ENCODE peak calls at places on chromosomes 4 and X, in nine cellular contexts. One of them, this sample, is unnamed.

GRCh38 chr4:47930971-47931804 is 16.8 kb upstream of the NFXL1 start:
- DNase-seq in astrocyte of the spinal cord: peak
- DNase-seq in upper lobe of left lung: no peak
- DNase-seq in fibroblast of lung: peak
- DNase-seq in BJ: no peak
- DNase-seq in AG09309: peak
- DNase-seq in GM10248: no peak
- DNase-seq in heart left ventricle: no peak
- DNase-seq in body of pancreas: peak
- DNase-seq in this sample: no peak

GRCh38 chrX:49174723-49175122 is 3.0 kb downstream of the PLP2 start:
- DNase-seq in AG09309: no peak
- DNase-seq in fibroblast of lung: no peak
- DNase-seq in astrocyte of the spinal cord: no peak
- DNase-seq in heart left ventricle: no peak
- DNase-seq in GM10248: no peak
- DNase-seq in upper lobe of left lung: no peak
- DNase-seq in body of pancreas: no peak
- DNase-seq in BJ: no peak
- DNase-seq in this sample: no peak

GRCh38 chr4:26326791-26327190 is 6.0 kb downstream of the RBPJ start:
- DNase-seq in upper lobe of left lung: no peak
- DNase-seq in AG09309: peak
- DNase-seq in GM10248: no peak
- DNase-seq in body of pancreas: no peak
- DNase-seq in astrocyte of the spinal cord: peak
- DNase-seq in BJ: peak
- DNase-seq in fibroblast of lung: peak
- DNase-seq in heart left ventricle: no peak
- DNase-seq in this sample: no peak

GRCh38 chrX:102516314-102516936 is at the start of gene TMSB15A:
- DNase-seq in body of pancreas: peak
- DNase-seq in fibroblast of lung: peak
- DNase-seq in upper lobe of left lung: peak
- DNase-seq in astrocyte of the spinal cord: peak
- DNase-seq in GM10248: peak
- DNase-seq in heart left ventricle: peak
- DNase-seq in BJ: no peak
- DNase-seq in AG09309: no peak
- DNase-seq in this sample: peak

GRCh38 chr4:110808371-110808878 is 185.5 kb upstream of the PITX2 start:
- DNase-seq in upper lobe of left lung: no peak
- DNase-seq in AG09309: no peak
- DNase-seq in BJ: no peak
- DNase-seq in body of pancreas: no peak
- DNase-seq in astrocyte of the spinal cord: peak
- DNase-seq in heart left ventricle: no peak
- DNase-seq in fibroblast of lung: peak
- DNase-seq in GM10248: no peak
- DNase-seq in this sample: no peak

GRCh38 chr4:176779421-176779820 is 13.3 kb downstream of the VEGFC start:
- DNase-seq in GM10248: no peak
- DNase-seq in heart left ventricle: no peak
- DNase-seq in BJ: no peak
- DNase-seq in body of pancreas: no peak
- DNase-seq in astrocyte of the spinal cord: no peak
- DNase-seq in AG09309: no peak
- DNase-seq in fibroblast of lung: no peak
- DNase-seq in upper lobe of left lung: no peak
- DNase-seq in this sample: no peak

GRCh38 chr4:87465739-87466366 is 43.5 kb downstream of the NUDT9 start:
- DNase-seq in BJ: no peak
- DNase-seq in fibroblast of lung: peak
- DNase-seq in AG09309: peak
- DNase-seq in GM10248: peak
- DNase-seq in body of pancreas: no peak
- DNase-seq in astrocyte of the spinal cord: peak
- DNase-seq in upper lobe of left lung: no peak
- DNase-seq in heart left ventricle: no peak
- DNase-seq in this sample: no peak

GRCh38 chr4:108149588-108150380 is 18.9 kb downstream of the LEF1 start:
- DNase-seq in astrocyte of the spinal cord: peak
- DNase-seq in GM10248: no peak
- DNase-seq in body of pancreas: no peak
- DNase-seq in heart left ventricle: no peak
- DNase-seq in AG09309: peak
- DNase-seq in BJ: peak
- DNase-seq in fibroblast of lung: peak
- DNase-seq in upper lobe of left lung: no peak
- DNase-seq in this sample: no peak

GRCh38 chr4:108828620-108829019 is 65.8 kb upstream of the ETNPPL start:
- DNase-seq in BJ: no peak
- DNase-seq in body of pancreas: no peak
- DNase-seq in GM10248: no peak
- DNase-seq in upper lobe of left lung: no peak
- DNase-seq in fibroblast of lung: no peak
- DNase-seq in astrocyte of the spinal cord: no peak
- DNase-seq in heart left ventricle: no peak
- DNase-seq in AG09309: no peak
- DNase-seq in this sample: no peak

GRCh38 chr4:165563851-165564250 is 185.0 kb downstream of the CPE start:
- DNase-seq in astrocyte of the spinal cord: peak
- DNase-seq in GM10248: no peak
- DNase-seq in fibroblast of lung: peak
- DNase-seq in AG09309: no peak
- DNase-seq in body of pancreas: no peak
- DNase-seq in BJ: no peak
- DNase-seq in heart left ventricle: no peak
- DNase-seq in upper lobe of left lung: no peak
- DNase-seq in this sample: no peak

GRCh38 chr4:87901426-87901825 is 68.7 kb downstream of the MEPE start:
- DNase-seq in astrocyte of the spinal cord: peak
- DNase-seq in AG09309: no peak
- DNase-seq in heart left ventricle: no peak
- DNase-seq in BJ: no peak
- DNase-seq in upper lobe of left lung: no peak
- DNase-seq in GM10248: no peak
- DNase-seq in fibroblast of lung: peak
- DNase-seq in body of pancreas: no peak
- DNase-seq in this sample: no peak

GRCh38 chr4:72933029-72933428 is 136.5 kb downstream of the COX18 start:
- DNase-seq in heart left ventricle: no peak
- DNase-seq in BJ: no peak
- DNase-seq in upper lobe of left lung: no peak
- DNase-seq in GM10248: no peak
- DNase-seq in AG09309: no peak
- DNase-seq in body of pancreas: no peak
- DNase-seq in astrocyte of the spinal cord: no peak
- DNase-seq in fibroblast of lung: no peak
- DNase-seq in this sample: no peak

GRCh38 chrX:13824746-13825145 is 7.9 kb upstream of the GPM6B start:
- DNase-seq in heart left ventricle: no peak
- DNase-seq in BJ: no peak
- DNase-seq in AG09309: no peak
- DNase-seq in body of pancreas: no peak
- DNase-seq in fibroblast of lung: no peak
- DNase-seq in astrocyte of the spinal cord: no peak
- DNase-seq in GM10248: no peak
- DNase-seq in upper lobe of left lung: no peak
- DNase-seq in this sample: no peak

GRCh38 chr4:166481739-166482138 is 608.7 kb downstream of the TLL1 start:
- DNase-seq in GM10248: no peak
- DNase-seq in heart left ventricle: no peak
- DNase-seq in body of pancreas: no peak
- DNase-seq in AG09309: no peak
- DNase-seq in BJ: no peak
- DNase-seq in upper lobe of left lung: no peak
- DNase-seq in astrocyte of the spinal cord: no peak
- DNase-seq in fibroblast of lung: no peak
- DNase-seq in this sample: no peak

GRCh38 chr4:41160010-41160789 is 54.1 kb downstream of the APBB2 start:
- DNase-seq in astrocyte of the spinal cord: peak
- DNase-seq in BJ: peak
- DNase-seq in heart left ventricle: no peak
- DNase-seq in fibroblast of lung: peak
- DNase-seq in GM10248: no peak
- DNase-seq in upper lobe of left lung: peak
- DNase-seq in AG09309: no peak
- DNase-seq in body of pancreas: no peak
- DNase-seq in this sample: no peak

GRCh38 chr4:182261651-182262223 is 18.5 kb downstream of the TENM3 start:
- DNase-seq in AG09309: no peak
- DNase-seq in BJ: no peak
- DNase-seq in upper lobe of left lung: no peak
- DNase-seq in body of pancreas: no peak
- DNase-seq in GM10248: no peak
- DNase-seq in heart left ventricle: no peak
- DNase-seq in fibroblast of lung: peak
- DNase-seq in astrocyte of the spinal cord: no peak
- DNase-seq in this sample: no peak

GRCh38 chr4:158020734-158021346 is 152.0 kb downstream of the GASK1B start:
- DNase-seq in astrocyte of the spinal cord: peak
- DNase-seq in BJ: peak
- DNase-seq in heart left ventricle: no peak
- DNase-seq in GM10248: no peak
- DNase-seq in fibroblast of lung: peak
- DNase-seq in upper lobe of left lung: no peak
- DNase-seq in body of pancreas: no peak
- DNase-seq in AG09309: no peak
- DNase-seq in this sample: no peak

GRCh38 chrX:111467896-111468295 is 43.5 kb upstream of the SERTM2 start:
- DNase-seq in BJ: no peak
- DNase-seq in AG09309: no peak
- DNase-seq in GM10248: no peak
- DNase-seq in upper lobe of left lung: no peak
- DNase-seq in heart left ventricle: peak
- DNase-seq in fibroblast of lung: no peak
- DNase-seq in astrocyte of the spinal cord: no peak
- DNase-seq in body of pancreas: peak
- DNase-seq in this sample: no peak

GRCh38 chr4:159698336-159698735 is 595.5 kb downstream of the RAPGEF2 start:
- DNase-seq in fibroblast of lung: peak
- DNase-seq in heart left ventricle: no peak
- DNase-seq in GM10248: no peak
- DNase-seq in BJ: no peak
- DNase-seq in upper lobe of left lung: no peak
- DNase-seq in AG09309: no peak
- DNase-seq in body of pancreas: no peak
- DNase-seq in astrocyte of the spinal cord: peak
- DNase-seq in this sample: no peak

GRCh38 chr4:142331646-142332045 is 514.5 kb downstream of the INPP4B start:
- DNase-seq in heart left ventricle: no peak
- DNase-seq in upper lobe of left lung: no peak
- DNase-seq in GM10248: no peak
- DNase-seq in AG09309: peak
- DNase-seq in astrocyte of the spinal cord: peak
- DNase-seq in body of pancreas: no peak
- DNase-seq in fibroblast of lung: peak
- DNase-seq in BJ: peak
- DNase-seq in this sample: no peak
- TF ChIP-seq CTCF in heart left ventricle: no peak
- TF ChIP-seq CTCF in upper lobe of left lung: no peak
- TF ChIP-seq CTCF in GM10248: no peak
- TF ChIP-seq CTCF in AG09309: no peak
- TF ChIP-seq CTCF in astrocyte of the spinal cord: no peak
- TF ChIP-seq CTCF in body of pancreas: no peak
- TF ChIP-seq CTCF in fibroblast of lung: no peak
- TF ChIP-seq CTCF in BJ: no peak
- TF ChIP-seq CTCF in this sample: no peak

GRCh38 chr4:186669159-186669720 is 54.4 kb downstream of the FAT1 start:
- DNase-seq in BJ: peak
- DNase-seq in astrocyte of the spinal cord: peak
- DNase-seq in body of pancreas: peak
- DNase-seq in GM10248: no peak
- DNase-seq in fibroblast of lung: peak
- DNase-seq in heart left ventricle: no peak
- DNase-seq in AG09309: peak
- DNase-seq in upper lobe of left lung: peak
- DNase-seq in this sample: no peak
- TF ChIP-seq CTCF in BJ: peak
- TF ChIP-seq CTCF in astrocyte of the spinal cord: peak
- TF ChIP-seq CTCF in body of pancreas: peak
- TF ChIP-seq CTCF in GM10248: peak
- TF ChIP-seq CTCF in fibroblast of lung: peak
- TF ChIP-seq CTCF in heart left ventricle: peak
- TF ChIP-seq CTCF in AG09309: peak
- TF ChIP-seq CTCF in upper lobe of left lung: no peak
- TF ChIP-seq CTCF in this sample: peak

DNA sequence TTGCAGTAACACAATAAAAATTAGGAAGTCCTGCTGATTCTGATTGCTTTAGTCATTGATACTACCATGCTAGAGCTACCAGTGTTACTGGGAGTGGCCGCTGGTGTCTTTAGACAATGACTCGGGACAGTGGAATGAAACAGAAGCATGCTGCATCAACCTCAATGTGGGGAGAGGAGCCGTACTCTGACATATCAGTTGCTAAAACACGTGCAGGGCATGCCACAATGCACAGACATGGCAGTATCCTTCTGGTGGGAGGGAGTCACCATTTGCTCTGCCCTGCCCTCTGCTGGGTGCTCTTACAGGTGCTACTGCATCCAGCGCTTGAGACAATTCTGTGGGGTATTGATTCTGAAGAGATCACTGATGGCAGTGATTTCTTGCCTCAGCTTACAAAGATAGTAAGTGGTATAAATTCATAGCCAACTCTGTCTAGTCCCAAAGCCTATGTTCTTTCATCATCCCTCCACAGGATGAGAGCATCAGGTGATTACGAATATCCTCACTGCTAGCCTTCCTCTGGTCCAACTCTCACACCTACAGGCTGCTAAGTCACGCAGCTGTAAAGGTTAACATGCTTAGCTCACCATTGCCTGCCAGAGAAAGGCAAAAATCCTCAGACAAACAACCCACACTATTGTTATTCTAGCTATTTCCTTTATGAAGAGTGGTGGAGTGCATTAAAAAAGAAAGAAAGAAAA is 43.7 kb downstream of the NSG1 start:
- DNase-seq in AG09309: peak
- DNase-seq in heart left ventricle: peak
- DNase-seq in fibroblast of lung: peak
- DNase-seq in astrocyte of the spinal cord: peak
- DNase-seq in GM10248: peak
- DNase-seq in BJ: peak
- DNase-seq in upper lobe of left lung: no peak
- DNase-seq in body of pancreas: no peak
- DNase-seq in this sample: no peak
- TF ChIP-seq CTCF in AG09309: peak
- TF ChIP-seq CTCF in heart left ventricle: peak
- TF ChIP-seq CTCF in fibroblast of lung: peak
- TF ChIP-seq CTCF in astrocyte of the spinal cord: peak
- TF ChIP-seq CTCF in GM10248: peak
- TF ChIP-seq CTCF in BJ: peak
- TF ChIP-seq CTCF in upper lobe of left lung: no peak
- TF ChIP-seq CTCF in body of pancreas: peak
- TF ChIP-seq CTCF in this sample: peak

DNA sequence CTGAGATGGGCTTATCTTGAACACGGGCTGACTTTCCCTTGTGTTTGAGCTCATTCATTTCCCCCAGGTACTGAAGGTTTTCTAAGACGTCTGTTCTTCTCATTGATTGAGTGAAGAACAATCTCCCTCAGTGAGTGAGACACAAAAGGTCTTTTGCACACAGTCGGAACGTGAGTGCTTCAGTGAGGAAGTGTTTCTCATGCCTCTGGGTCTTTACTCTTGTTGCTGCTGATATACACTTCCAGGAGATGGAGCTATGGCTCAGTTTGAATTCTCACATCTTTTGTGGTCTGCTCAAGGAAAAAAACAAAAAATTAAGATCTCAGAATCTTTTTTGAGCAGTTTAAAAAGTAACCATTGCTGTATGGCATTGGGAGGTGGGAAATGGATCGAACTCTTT is 981.9 kb upstream of the TENM3 start:
- DNase-seq in GM10248: no peak
- DNase-seq in upper lobe of left lung: no peak
- DNase-seq in astrocyte of the spinal cord: peak
- DNase-seq in BJ: no peak
- DNase-seq in body of pancreas: no peak
- DNase-seq in AG09309: no peak
- DNase-seq in fibroblast of lung: peak
- DNase-seq in heart left ventricle: no peak
- DNase-seq in this sample: no peak
- TF ChIP-seq CTCF in GM10248: no peak
- TF ChIP-seq CTCF in upper lobe of left lung: no peak
- TF ChIP-seq CTCF in astrocyte of the spinal cord: peak
- TF ChIP-seq CTCF in BJ: no peak
- TF ChIP-seq CTCF in body of pancreas: no peak
- TF ChIP-seq CTCF in AG09309: peak
- TF ChIP-seq CTCF in fibroblast of lung: peak
- TF ChIP-seq CTCF in heart left ventricle: no peak
- TF ChIP-seq CTCF in this sample: peak